ENCODE peak calls at places on chromosomes 11 and 22, in nine cellular contexts. One of them, this sample, is unnamed.

GRCh38 chr11:83778598-83778997 is 492.4 kb upstream of the CCDC90B start:
- DNase-seq in right lobe of liver: no peak
- DNase-seq in endothelial cell: no peak
- DNase-seq in HepG2: no peak
- DNase-seq in IMR-90: no peak
- DNase-seq in tibial nerve: no peak
- DNase-seq in BJ: no peak
- DNase-seq in GM23338: no peak
- DNase-seq in heart left ventricle: no peak
- DNase-seq in this sample: no peak

GRCh38 chr11:47392546-47393162 is 14.3 kb upstream of the SPI1 start:
- DNase-seq in right lobe of liver: no peak
- DNase-seq in endothelial cell: no peak
- DNase-seq in HepG2: no peak
- DNase-seq in IMR-90: no peak
- DNase-seq in tibial nerve: no peak
- DNase-seq in BJ: no peak
- DNase-seq in GM23338: no peak
- DNase-seq in heart left ventricle: no peak
- DNase-seq in this sample: no peak

GRCh38 chr11:11661356-11662040 is 39.7 kb upstream of the GALNT18 start:
- DNase-seq in right lobe of liver: no peak
- DNase-seq in endothelial cell: no peak
- DNase-seq in HepG2: no peak
- DNase-seq in IMR-90: no peak
- DNase-seq in tibial nerve: no peak
- DNase-seq in BJ: no peak
- DNase-seq in GM23338: peak; percentile 22
- DNase-seq in heart left ventricle: no peak
- DNase-seq in this sample: no peak

GRCh38 chr11:45993438-45994064 is 71.1 kb downstream of the LARGE2 start:
- DNase-seq in right lobe of liver: no peak
- DNase-seq in endothelial cell: no peak
- DNase-seq in HepG2: no peak
- DNase-seq in IMR-90: no peak
- DNase-seq in tibial nerve: no peak
- DNase-seq in BJ: no peak
- DNase-seq in GM23338: peak; percentile 18
- DNase-seq in heart left ventricle: no peak
- DNase-seq in this sample: no peak

GRCh38 chr11:58762284-58763119 is 30.8 kb upstream of the GLYAT start:
- DNase-seq in right lobe of liver: peak; percentile 43
- DNase-seq in endothelial cell: no peak
- DNase-seq in HepG2: peak; percentile 96
- DNase-seq in IMR-90: no peak
- DNase-seq in tibial nerve: no peak
- DNase-seq in BJ: no peak
- DNase-seq in GM23338: no peak
- DNase-seq in heart left ventricle: no peak
- DNase-seq in this sample: no peak

GRCh38 chr22:27487600-27488450 is 313.7 kb downstream of the MN1 start:
- DNase-seq in right lobe of liver: peak; percentile 55
- DNase-seq in endothelial cell: no peak
- DNase-seq in HepG2: peak; percentile 33
- DNase-seq in IMR-90: peak; percentile 69
- DNase-seq in tibial nerve: no peak
- DNase-seq in BJ: no peak
- DNase-seq in GM23338: no peak
- DNase-seq in heart left ventricle: no peak
- DNase-seq in this sample: no peak

GRCh38 chr11:132718711-132719641 is 813.3 kb downstream of the OPCML start:
- DNase-seq in right lobe of liver: peak; percentile 26
- DNase-seq in endothelial cell: no peak
- DNase-seq in HepG2: no peak
- DNase-seq in IMR-90: peak; percentile 8
- DNase-seq in tibial nerve: no peak
- DNase-seq in BJ: peak; percentile 1
- DNase-seq in GM23338: no peak
- DNase-seq in heart left ventricle: no peak
- DNase-seq in this sample: no peak

GRCh38 chr11:111775024-111775710 is 9.0 kb upstream of the PPP2R1B start:
- DNase-seq in right lobe of liver: peak; percentile 60
- DNase-seq in endothelial cell: no peak
- DNase-seq in HepG2: no peak
- DNase-seq in IMR-90: peak; percentile 50
- DNase-seq in tibial nerve: peak; percentile 44
- DNase-seq in BJ: no peak
- DNase-seq in GM23338: no peak
- DNase-seq in heart left ventricle: no peak
- DNase-seq in this sample: no peak

GRCh38 chr11:125910450-125910849 is 6.1 kb downstream of the DDX25 start:
- DNase-seq in right lobe of liver: no peak
- DNase-seq in endothelial cell: no peak
- DNase-seq in HepG2: no peak
- DNase-seq in IMR-90: no peak
- DNase-seq in tibial nerve: no peak
- DNase-seq in BJ: no peak
- DNase-seq in GM23338: no peak
- DNase-seq in heart left ventricle: no peak
- DNase-seq in this sample: no peak

GRCh38 chr22:39664485-39665200 is 94.1 kb downstream of the CACNA1I start:
- DNase-seq in right lobe of liver: no peak
- DNase-seq in endothelial cell: peak; percentile 45
- DNase-seq in HepG2: no peak
- DNase-seq in IMR-90: no peak
- DNase-seq in tibial nerve: no peak
- DNase-seq in BJ: no peak
- DNase-seq in GM23338: peak; percentile 94
- DNase-seq in heart left ventricle: no peak
- DNase-seq in this sample: no peak

GRCh38 chr11:104873252-104873651 is 25.0 kb downstream of the CASP12 start:
- DNase-seq in right lobe of liver: no peak
- DNase-seq in endothelial cell: no peak
- DNase-seq in HepG2: no peak
- DNase-seq in IMR-90: no peak
- DNase-seq in tibial nerve: no peak
- DNase-seq in BJ: no peak
- DNase-seq in GM23338: peak; percentile 56
- DNase-seq in heart left ventricle: no peak
- DNase-seq in this sample: no peak
- TF ChIP-seq CTCF in right lobe of liver: no peak
- TF ChIP-seq CTCF in endothelial cell: no peak
- TF ChIP-seq CTCF in HepG2: no peak
- TF ChIP-seq CTCF in IMR-90: no peak
- TF ChIP-seq CTCF in tibial nerve: no peak
- TF ChIP-seq CTCF in BJ: no peak
- TF ChIP-seq CTCF in GM23338: peak; percentile 58
- TF ChIP-seq CTCF in heart left ventricle: no peak
- TF ChIP-seq CTCF in this sample: no peak

GRCh38 chr11:87298155-87298554 is 260.4 kb downstream of the TMEM135 start:
- DNase-seq in right lobe of liver: no peak
- DNase-seq in endothelial cell: no peak
- DNase-seq in HepG2: no peak
- DNase-seq in IMR-90: no peak
- DNase-seq in tibial nerve: no peak
- DNase-seq in BJ: no peak
- DNase-seq in GM23338: no peak
- DNase-seq in heart left ventricle: no peak
- DNase-seq in this sample: no peak

GRCh38 chr11:87301785-87302540 is 264.2 kb downstream of the TMEM135 start:
- DNase-seq in right lobe of liver: no peak
- DNase-seq in endothelial cell: no peak
- DNase-seq in HepG2: no peak
- DNase-seq in IMR-90: peak; percentile 17
- DNase-seq in tibial nerve: no peak
- DNase-seq in BJ: no peak
- DNase-seq in GM23338: peak; percentile 37
- DNase-seq in heart left ventricle: no peak
- DNase-seq in this sample: no peak

GRCh38 chr11:87304350-87304749 is 266.6 kb downstream of the TMEM135 start:
- DNase-seq in right lobe of liver: no peak
- DNase-seq in endothelial cell: no peak
- DNase-seq in HepG2: no peak
- DNase-seq in IMR-90: no peak
- DNase-seq in tibial nerve: no peak
- DNase-seq in BJ: no peak
- DNase-seq in GM23338: no peak
- DNase-seq in heart left ventricle: no peak
- DNase-seq in this sample: peak; percentile 18

GRCh38 chr11:87299041-87299481 is 261.3 kb downstream of the TMEM135 start:
- DNase-seq in right lobe of liver: no peak
- DNase-seq in endothelial cell: no peak
- DNase-seq in HepG2: no peak
- DNase-seq in IMR-90: no peak
- DNase-seq in tibial nerve: no peak
- DNase-seq in BJ: no peak
- DNase-seq in GM23338: no peak
- DNase-seq in heart left ventricle: no peak
- DNase-seq in this sample: no peak

DNA sequence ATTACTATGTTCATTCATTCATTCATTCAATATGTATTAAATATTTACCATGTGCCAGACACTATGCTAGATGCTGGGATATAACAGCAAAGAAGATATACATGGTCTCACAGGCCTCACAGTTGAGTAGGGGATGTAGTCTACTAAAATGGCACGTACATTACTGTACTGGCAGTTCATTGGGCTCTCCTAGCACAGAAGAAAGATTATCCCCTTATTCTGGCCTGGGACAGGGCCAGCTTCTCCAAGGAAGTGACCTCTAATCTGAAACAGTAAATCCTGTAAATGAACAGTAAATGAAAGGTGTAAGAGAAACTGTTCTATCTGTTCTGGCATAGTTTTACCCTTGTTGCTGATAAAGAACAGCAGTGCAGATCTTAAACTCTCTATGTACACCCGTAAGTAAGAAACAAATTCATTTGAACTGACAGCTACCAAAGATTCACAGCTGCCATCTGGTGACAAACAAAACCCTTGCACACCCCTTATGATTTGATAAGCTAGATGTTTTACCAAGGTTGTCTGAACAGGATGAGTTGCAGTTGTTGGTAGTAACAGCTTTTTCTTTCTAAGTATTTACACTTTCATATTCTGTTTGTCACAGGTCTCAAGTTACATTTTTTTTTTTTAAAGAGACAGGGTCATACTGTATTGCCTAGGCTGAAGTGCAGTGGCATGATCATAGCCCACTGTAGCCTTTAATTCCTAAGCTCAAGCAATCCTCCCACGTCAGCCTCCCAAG is 263.1 kb downstream of the TMEM135 start:
- DNase-seq in right lobe of liver: no peak
- DNase-seq in endothelial cell: no peak
- DNase-seq in HepG2: no peak
- DNase-seq in IMR-90: peak; percentile 4
- DNase-seq in tibial nerve: no peak
- DNase-seq in BJ: no peak
- DNase-seq in GM23338: no peak
- DNase-seq in heart left ventricle: no peak
- DNase-seq in this sample: no peak
- TF ChIP-seq CTCF in right lobe of liver: no peak
- TF ChIP-seq CTCF in endothelial cell: no peak
- TF ChIP-seq CTCF in HepG2: peak; percentile 4
- TF ChIP-seq CTCF in IMR-90: no peak
- TF ChIP-seq CTCF in tibial nerve: no peak
- TF ChIP-seq CTCF in BJ: no peak
- TF ChIP-seq CTCF in GM23338: no peak
- TF ChIP-seq CTCF in heart left ventricle: no peak
- TF ChIP-seq CTCF in this sample: no peak

GRCh38 chr11:68076371-68077042 is 37.7 kb downstream of the TCIRG1 start:
- DNase-seq in right lobe of liver: no peak
- DNase-seq in endothelial cell: peak; percentile 28
- DNase-seq in HepG2: peak; percentile 33
- DNase-seq in IMR-90: no peak
- DNase-seq in tibial nerve: no peak
- DNase-seq in BJ: no peak
- DNase-seq in GM23338: no peak
- DNase-seq in heart left ventricle: no peak
- DNase-seq in this sample: no peak
- TF ChIP-seq CTCF in right lobe of liver: no peak
- TF ChIP-seq CTCF in endothelial cell: no peak
- TF ChIP-seq CTCF in HepG2: peak; percentile 80
- TF ChIP-seq CTCF in IMR-90: peak; percentile 32
- TF ChIP-seq CTCF in tibial nerve: peak; percentile 10
- TF ChIP-seq CTCF in BJ: no peak
- TF ChIP-seq CTCF in GM23338: peak; percentile 53
- TF ChIP-seq CTCF in heart left ventricle: peak; percentile 25
- TF ChIP-seq CTCF in this sample: no peak

DNA sequence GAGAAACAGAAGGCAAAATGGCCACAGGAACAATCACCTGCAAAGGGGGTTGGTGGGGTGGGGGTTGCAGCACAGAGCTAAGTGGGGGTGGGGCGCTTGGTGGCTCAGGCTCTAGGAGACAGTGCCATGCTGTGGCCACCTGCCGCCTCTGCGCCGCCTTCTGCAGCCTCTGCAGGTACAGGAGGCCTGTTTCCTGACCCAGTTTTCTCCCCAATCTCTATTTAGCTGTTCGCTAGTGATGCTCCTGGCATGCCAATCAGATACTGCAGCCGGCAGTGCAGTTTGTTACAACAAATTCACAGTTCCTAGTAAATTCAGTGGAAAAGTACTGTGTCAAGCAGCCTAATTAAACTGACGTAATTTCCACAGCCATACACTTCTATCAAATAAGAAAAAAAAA is 106.4 kb downstream of the SERGEF start:
- DNase-seq in right lobe of liver: no peak
- DNase-seq in endothelial cell: peak; percentile 20
- DNase-seq in HepG2: no peak
- DNase-seq in IMR-90: no peak
- DNase-seq in tibial nerve: no peak
- DNase-seq in BJ: no peak
- DNase-seq in GM23338: peak; percentile 92
- DNase-seq in heart left ventricle: no peak
- DNase-seq in this sample: no peak
- TF ChIP-seq CTCF in right lobe of liver: no peak
- TF ChIP-seq CTCF in endothelial cell: no peak
- TF ChIP-seq CTCF in HepG2: peak; percentile 55
- TF ChIP-seq CTCF in IMR-90: peak; percentile 16
- TF ChIP-seq CTCF in tibial nerve: no peak
- TF ChIP-seq CTCF in BJ: no peak
- TF ChIP-seq CTCF in GM23338: peak; percentile 70
- TF ChIP-seq CTCF in heart left ventricle: peak; percentile 19
- TF ChIP-seq CTCF in this sample: peak; percentile 5